ENCODE peak calls at places on chromosomes 1 and 21, in ten cellular contexts. X is retina; R is HFF-Myc; A is stimulated activated CD8-positive, alpha-beta memory T cell treated with anti-CD3 and anti-CD28 coated beads, Interleukin-7, amount 100 ng/mL, for 48 hours; P is NCI-H1694; M is fibroblast of lung; T is midbrain; Y is NCI-H748 treated with DMSO at 0.1 percent for 48 hours; H is omental fat pad; D is cardiac muscle cell. O is an unnamed sample.

GRCh38 chr1:44802306-44803061 is 2.3 kb downstream of the PLK3 start:
- DNase-seq in X (peak; percentile 80), R (no peak), A (no peak), P (peak; percentile 65), M (no peak), T (no peak), Y (no peak), H (no peak), D (no peak), O (no peak)

GRCh38 chr1:219670426-219671149 is 57.7 kb upstream of the ZC3H11B start:
- DNase-seq in X (no peak), R (no peak), A (no peak), P (no peak), M (no peak), T (no peak), Y (no peak), H (no peak), D (peak; percentile 84), O (no peak)

GRCh38 chr1:226135709-226136108 is 50.8 kb downstream of the ACBD3 start:
- DNase-seq in X (no peak), R (no peak), A (no peak), P (no peak), M (no peak), T (no peak), Y (no peak), H (no peak), D (no peak), O (no peak)

GRCh38 chr21:36985761-36986594 is 19.5 kb upstream of the HLCS start:
- DNase-seq in X (no peak), R (no peak), A (no peak), P (no peak), M (no peak), T (no peak), Y (no peak), H (no peak), D (no peak), O (no peak)

GRCh38 chr1:79043506-79043905 is 37.0 kb upstream of the ADGRL4 start:
- DNase-seq in X (no peak), R (no peak), A (no peak), P (no peak), M (peak; percentile 54), T (no peak), Y (no peak), H (no peak), D (peak; percentile 83), O (no peak)

GRCh38 chr21:46538262-46538661 is 66.6 kb downstream of the S100B start:
- DNase-seq in X (no peak), R (no peak), A (no peak), P (no peak), M (no peak), T (no peak), Y (no peak), H (no peak), D (no peak), O (no peak)

GRCh38 chr21:45954271-45954670 is 27.3 kb upstream of the COL6A1 start:
- DNase-seq in X (no peak), R (no peak), A (no peak), P (no peak), M (peak; percentile 54), T (no peak), Y (no peak), H (no peak), D (peak; percentile 68), O (no peak)

GRCh38 chr1:28136636-28137613 is 39.6 kb downstream of the PTAFR start:
- DNase-seq in X (no peak), R (no peak), A (no peak), P (no peak), M (no peak), T (no peak), Y (no peak), H (no peak), D (no peak), O (no peak)

GRCh38 chr21:38992737-38993136 is 187.0 kb downstream of the ETS2 start:
- DNase-seq in X (no peak), R (no peak), A (no peak), P (no peak), M (no peak), T (no peak), Y (no peak), H (no peak), D (peak; percentile 71), O (no peak)

GRCh38 chr1:192270398-192270797 is 46.4 kb upstream of the RGS21 start:
- DNase-seq in X (no peak), R (no peak), A (no peak), P (no peak), M (no peak), T (no peak), Y (no peak), H (no peak), D (no peak), O (no peak)

GRCh38 chr1:202708456-202709275 is 1.6 kb downstream of the SYT2 start:
- DNase-seq in X (no peak), R (no peak), A (no peak), P (no peak), M (no peak), T (no peak), Y (no peak), H (no peak), D (no peak), O (no peak)

GRCh38 chr1:54268714-54269297 is 68.8 kb downstream of the MRPL37 start:
- DNase-seq in X (no peak), R (no peak), A (no peak), P (no peak), M (no peak), T (no peak), Y (no peak), H (no peak), D (no peak), O (no peak)

GRCh38 chr1:112389689-112390088 is 6.3 kb upstream of the CTTNBP2NL start:
- DNase-seq in X (no peak), R (no peak), A (no peak), P (no peak), M (no peak), T (no peak), Y (no peak), H (no peak), D (no peak), O (no peak)

GRCh38 chr1:58592521-58593134 is 15.6 kb upstream of the TACSTD2 start:
- DNase-seq in X (peak; percentile 25), R (peak; percentile 65), A (no peak), P (peak; percentile 94), M (peak; percentile 89), T (no peak), Y (no peak), H (peak; percentile 57), D (peak; percentile 90), O (no peak)

GRCh38 chr1:178959543-178960460 is 65.9 kb upstream of the FAM20B start:
- DNase-seq in X (no peak), R (no peak), A (no peak), P (no peak), M (no peak), T (no peak), Y (no peak), H (no peak), D (no peak), O (no peak)

GRCh38 chr1:106459418-106459817 is 597.1 kb upstream of the PRMT6 start:
- DNase-seq in X (no peak), R (no peak), A (no peak), P (no peak), M (no peak), T (no peak), Y (no peak), H (no peak), D (no peak), O (no peak)

GRCh38 chr1:234536756-234537155 is 57.8 kb upstream of the TARBP1 start:
- DNase-seq in X (no peak), R (no peak), A (no peak), P (no peak), M (no peak), T (no peak), Y (no peak), H (no peak), D (no peak), O (no peak)

GRCh38 chr1:156601892-156602291 is 613 bp upstream of the GPATCH4 start:
- DNase-seq in X (no peak), R (no peak), A (no peak), P (no peak), M (no peak), T (no peak), Y (no peak), H (no peak), D (no peak), O (no peak)

O was measured in NCI-H774.